ENCODE peak calls at places on chromosomes 6 and 20, in four cellular contexts. F is cardiac muscle cell; Q is stimulated activated naive CD4-positive, alpha-beta T cell; X is COR-L47. P is an unnamed sample.

GRCh38 chr6:53925891-53926290 is 131.1 kb downstream of the LRRC1 start:
- DNase-seq in F (no peak), X (no peak), Q (no peak), P (no peak)

GRCh38 chr6:5093231-5094015 is 8.3 kb downstream of the PPP1R3G start:
- DNase-seq in Q (no peak), F (no peak), X (no peak), P (no peak)

GRCh38 chr6:107713214-107713962 is 110.7 kb downstream of the SCML4 start:
- DNase-seq in F (no peak), X (no peak), Q (no peak), P (no peak)

GRCh38 chr20:63090682-63091571 is 84.2 kb upstream of the BHLHE23 start:
- DNase-seq in X (peak; percentile 40), Q (no peak), F (no peak), P (no peak)

GRCh38 chr6:100426241-100426640 is 38.5 kb downstream of the SIM1 start:
- DNase-seq in F (no peak), Q (no peak), X (no peak), P (no peak)

GRCh38 chr6:139751179-139751578 is 376.7 kb upstream of the CITED2 start:
- DNase-seq in F (no peak), X (no peak), Q (no peak), P (no peak)

GRCh38 chr6:52016918-52017748 is 70.3 kb downstream of the PKHD1 start:
- DNase-seq in F (no peak), X (peak; percentile 52), Q (no peak), P (no peak)

GRCh38 chr6:168968228-168968627 is 285.4 kb downstream of the THBS2 start:
- DNase-seq in F (peak; percentile 86), Q (no peak), X (peak; percentile 56), P (no peak)

GRCh38 chr20:38452880-38453624 is 17.9 kb upstream of the SNHG17 start:
- DNase-seq in Q (no peak), F (peak; percentile 71), X (no peak), P (no peak)

GRCh38 chr6:46876126-46876525 is 45.6 kb downstream of the ADGRF5 start:
- DNase-seq in Q (no peak), X (peak; percentile 74), F (peak; percentile 49), P (peak; percentile 66)

GRCh38 chr20:57581202-57582028 is 20.5 kb downstream of the PCK1 start:
- DNase-seq in F (no peak), Q (no peak), X (no peak), P (no peak)

GRCh38 chr6:143674466-143675114 is 3.2 kb upstream of the PHACTR2 start:
- DNase-seq in X (no peak), F (no peak), Q (no peak), P (no peak)

GRCh38 chr6:112511441-112511840 is 164.3 kb downstream of the RFPL4B start:
- DNase-seq in X (no peak), F (no peak), Q (no peak), P (no peak)

GRCh38 chr6:109321752-109322151 is 60.5 kb downstream of the CD164 start:
- DNase-seq in X (no peak), Q (no peak), F (no peak), P (no peak)

GRCh38 chr20:38178581-38178980 is 13.5 kb upstream of the TGM2 start:
- DNase-seq in Q (no peak), X (no peak), F (no peak), P (no peak)

GRCh38 chr6:44229376-44230033 is 6.1 kb downstream of the SLC29A1 start:
- DNase-seq in X (no peak), F (no peak), Q (no peak), P (no peak)

GRCh38 chr6:167350731-167351655 is 26.1 kb downstream of the TTLL2 start:
- DNase-seq in Q (peak; percentile 61), F (peak; percentile 65), X (peak; percentile 51), P (peak; percentile 88)

GRCh38 chr6:151389640-151390275 is 1.6 kb downstream of the ZBTB2 start:
- DNase-seq in X (peak; percentile 46), F (peak; percentile 80), Q (no peak), P (no peak)

GRCh38 chr20:44495802-44496481 is 20.3 kb downstream of the TTPAL start:
- DNase-seq in Q (no peak), F (peak; percentile 58), X (no peak), P (no peak)

GRCh38 chr20:22579711-22580697 is 4.4 kb downstream of the FOXA2 start:
- DNase-seq in F (no peak), Q (no peak), X (peak; percentile 26), P (no peak)

GRCh38 chr6:168017629-168018028 is 20.2 kb downstream of the KIF25 start:
- DNase-seq in X (no peak), F (no peak), Q (no peak), P (no peak)

GRCh38 chr6:122736166-122736565 is 43.4 kb upstream of the FABP7 start:
- DNase-seq in F (no peak), Q (no peak), X (no peak), P (no peak)

GRCh38 chr6:111263837-111264236 is 176.5 kb downstream of the SLC16A10 start:
- DNase-seq in X (no peak), Q (no peak), F (peak; percentile 46), P (no peak)

GRCh38 chr20:48736231-48736630 is 91.6 kb downstream of the PREX1 start:
- DNase-seq in Q (no peak), X (no peak), F (no peak), P (no peak)

GRCh38 chr6:166266336-166266735 is 41.9 kb downstream of the PRR18 start:
- DNase-seq in F (no peak), Q (no peak), X (no peak), P (no peak)

GRCh38 chr6:51541847-51542246 is 545.6 kb downstream of the PKHD1 start:
- DNase-seq in F (no peak), X (peak; percentile 49), Q (no peak), P (no peak)

GRCh38 chr20:3760980-3761379 is 6.6 kb downstream of the ADISSP start:
- DNase-seq in F (no peak), Q (no peak), X (no peak), P (no peak)